ENCODE peak calls at places on chromosomes 1 and 21, in seven cellular contexts. T is AG10803, S is thyroid gland, Y is astrocyte of the spinal cord, Q is dorsolateral prefrontal cortex, B is fibroblast of pulmonary artery, L is right atrium auricular region. F is an unnamed sample.

GRCh38 chr1:244291171-244291866 is 160.4 kb downstream of the ADSS2 start:
- DNase-seq in Q (no peak), L (no peak), B (no peak), Y (no peak), S (no peak), T (no peak), F (no peak)

GRCh38 chr1:23768733-23769132 is 9.5 kb upstream of the PITHD1 start:
- DNase-seq in Q (no peak), T (no peak), L (no peak), Y (no peak), S (no peak), B (no peak), F (no peak)

GRCh38 chr1:162422662-162423375 is 10.9 kb upstream of the SH2D1B start:
- DNase-seq in Q (no peak), L (no peak), B (no peak), S (no peak), Y (no peak), T (no peak), F (no peak)

GRCh38 chr1:43056460-43056859 is 97.8 kb upstream of the SLC2A1 start:
- DNase-seq in B (no peak), L (no peak), S (no peak), Q (no peak), T (no peak), Y (no peak), F (no peak)

GRCh38 chr21:45075606-45076244 is 1.3 kb downstream of the ADARB1 start:
- DNase-seq in Q (no peak), L (no peak), T (peak), S (no peak), Y (peak), B (no peak), F (no peak)

GRCh38 chr21:23438081-23438480 is 2169.2 kb downstream of the MRPL39 start:
- DNase-seq in B (no peak), Q (no peak), Y (no peak), S (no peak), T (no peak), L (no peak), F (no peak)

GRCh38 chr21:22490044-22490443 is 1491.8 kb downstream of the NCAM2 start:
- DNase-seq in L (no peak), S (no peak), Y (no peak), Q (no peak), T (no peak), B (no peak), F (no peak)

GRCh38 chr21:43703068-43703880 is 15.7 kb upstream of the PDXK start:
- DNase-seq in T (peak), Y (peak), B (peak), L (no peak), Q (no peak), S (peak), F (peak)

GRCh38 chr1:159686599-159687299 is 27.6 kb downstream of the CRP start:
- DNase-seq in Y (no peak), L (no peak), B (no peak), S (no peak), T (no peak), Q (no peak), F (no peak)

GRCh38 chr1:155531624-155532023 is 31.0 kb downstream of the ASH1L start:
- DNase-seq in T (peak), L (no peak), Y (no peak), Q (no peak), B (peak), S (no peak), F (no peak)

GRCh38 chr1:59880735-59881134 is 45.8 kb downstream of the CYP2J2 start:
- DNase-seq in Q (no peak), T (peak), L (no peak), Y (no peak), S (no peak), B (peak), F (no peak)

GRCh38 chr21:34517039-34517438 is 5.0 kb upstream of the KCNE1 start:
- DNase-seq in T (no peak), Y (no peak), S (no peak), L (no peak), B (no peak), Q (no peak), F (no peak)

GRCh38 chr1:46772571-46772970 is 26.3 kb upstream of the CYP4B1 start:
- DNase-seq in Q (no peak), B (no peak), L (no peak), S (no peak), Y (no peak), T (no peak), F (no peak)
- TF ChIP-seq CTCF in Q (no peak), B (no peak), L (no peak), S (no peak), Y (no peak), T (no peak), F (no peak)

GRCh38 chr1:207000641-207001291 is 30.5 kb upstream of the FCAMR start:
- DNase-seq in T (no peak), B (no peak), Q (no peak), S (no peak), Y (no peak), L (no peak), F (no peak)
- TF ChIP-seq CTCF in T (no peak), B (no peak), Q (no peak), S (no peak), Y (no peak), L (no peak), F (no peak)

GRCh38 chr1:15153184-15153841 is at the start of gene TMEM51:
- DNase-seq in Y (peak), T (no peak), Q (no peak), B (peak), S (peak), L (no peak), F (peak)

GRCh38 chr1:15154480-15155036 is 1.0 kb downstream of the TMEM51 start:
- DNase-seq in L (no peak), Q (no peak), T (no peak), S (peak), B (no peak), Y (no peak), F (peak)

GRCh38 chr1:15152318-15153183 is 996 bp upstream of the TMEM51 start:
- DNase-seq in T (peak), S (peak), L (peak), Q (peak), B (peak), Y (peak), F (peak)

GRCh38 chr1:15155191-15155590 is 1.6 kb downstream of the TMEM51 start:
- DNase-seq in S (no peak), B (no peak), L (no peak), T (no peak), Y (no peak), Q (no peak), F (no peak)

DNA sequence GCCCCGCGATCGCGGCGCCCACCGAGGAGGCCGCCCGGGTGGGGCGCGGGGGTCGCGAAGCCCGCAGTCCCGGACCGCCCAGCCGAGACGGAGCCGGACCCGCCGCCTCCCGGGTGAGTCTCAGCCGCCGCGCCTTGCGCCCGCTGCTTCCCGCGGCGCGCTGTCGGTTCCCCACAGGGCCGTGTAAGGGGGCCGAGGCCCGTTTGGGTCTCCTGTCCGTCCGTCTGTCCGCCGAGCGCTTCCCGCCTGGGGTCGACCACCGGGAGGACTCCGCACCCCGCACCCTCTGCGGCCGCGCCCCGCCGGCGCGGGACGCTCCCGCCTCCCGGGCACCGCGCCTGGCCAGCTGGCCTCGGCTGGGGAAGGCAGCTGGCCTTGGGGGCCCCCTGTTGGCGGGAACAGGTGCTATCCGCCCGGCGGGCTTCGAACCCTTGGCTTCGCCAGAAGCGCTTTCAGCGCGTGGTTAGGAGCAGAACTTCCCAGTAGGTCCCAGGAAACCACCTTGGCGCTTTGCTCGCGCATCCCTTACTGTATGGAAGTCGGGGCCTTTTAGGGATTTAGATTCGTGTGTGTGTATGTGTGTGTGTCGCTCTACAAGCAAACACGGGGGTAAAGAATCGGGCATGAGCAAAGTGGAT is 414 bp downstream of the TMEM51 start:
- DNase-seq in L (no peak), Q (no peak), Y (peak), S (peak), T (peak), B (peak), F (peak)
- TF ChIP-seq CTCF in L (peak), Q (peak), Y (peak), S (peak), T (peak), B (peak), F (peak)

DNA sequence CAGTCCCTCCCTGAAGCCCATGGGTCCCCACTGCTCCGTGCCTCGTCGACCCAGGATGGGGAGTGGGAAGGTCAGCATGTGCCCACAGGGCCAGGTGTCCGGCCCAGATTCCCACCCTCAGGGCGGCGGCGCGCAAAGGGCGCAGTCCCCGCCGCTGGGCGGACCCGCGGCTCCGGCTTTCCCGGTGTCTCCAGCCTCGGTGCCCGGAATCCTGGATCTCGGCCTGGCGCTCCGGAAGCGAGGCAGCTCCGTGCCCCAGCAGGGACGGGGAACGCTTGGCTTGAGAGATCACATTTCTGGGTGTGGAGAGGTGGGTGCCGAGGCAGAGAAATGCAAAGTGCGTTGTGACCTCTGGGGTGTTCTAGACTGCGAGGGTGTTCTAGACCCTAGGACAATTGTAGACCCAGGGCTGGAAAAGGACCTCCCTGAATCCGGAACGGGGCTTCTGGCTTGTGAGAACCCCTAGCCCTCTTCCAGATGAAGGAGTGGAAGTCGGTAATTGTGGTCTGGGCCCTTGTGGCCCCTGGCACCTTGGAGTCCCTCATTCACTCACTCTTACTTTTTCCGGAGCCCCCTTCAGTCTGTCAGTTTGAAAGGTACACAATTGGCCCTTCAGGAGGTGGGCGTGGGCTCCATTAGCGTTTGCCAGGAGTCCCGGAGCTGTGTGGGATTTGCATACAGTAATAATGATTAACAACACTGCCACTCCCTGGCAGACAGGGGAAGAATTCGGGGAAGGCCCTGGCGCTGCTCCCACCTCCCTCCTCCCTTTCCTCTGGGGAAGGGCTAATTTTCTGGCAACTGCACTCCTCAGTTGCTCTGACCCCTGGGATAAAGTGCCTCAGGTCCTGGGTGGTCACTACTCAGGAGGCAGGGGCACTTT is 1.7 kb upstream of the KCND3 start:
- DNase-seq in S (peak), B (peak), T (peak), Y (no peak), L (peak), Q (peak), F (peak)
- TF ChIP-seq CTCF in S (peak), B (no peak), T (peak), Y (no peak), L (peak), Q (peak), F (no peak)

DNA sequence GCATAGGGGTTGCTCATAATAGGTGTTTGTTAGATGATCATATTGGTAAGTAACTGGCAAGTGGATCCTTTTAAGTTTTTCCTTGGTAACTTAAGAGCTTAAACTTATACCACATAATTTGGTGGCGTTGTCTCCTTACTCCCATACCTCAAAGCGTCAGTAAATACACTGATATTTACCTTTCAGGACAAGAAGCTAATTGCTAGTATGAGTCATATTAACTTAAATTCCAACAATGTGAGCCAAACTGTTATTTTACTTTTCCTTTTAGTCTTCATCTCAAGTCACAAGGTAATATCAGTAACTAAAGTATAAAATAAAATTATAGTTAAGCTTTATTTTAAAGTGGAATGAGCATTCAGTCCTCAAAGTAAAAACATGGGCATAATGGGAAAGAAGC is 9.0 kb upstream of the SH3GLB1 start:
- DNase-seq in L (no peak), Q (no peak), T (no peak), B (no peak), Y (peak), S (no peak), F (no peak)
- TF ChIP-seq CTCF in L (no peak), Q (no peak), T (no peak), B (no peak), Y (no peak), S (no peak), F (no peak)

GRCh38 chr1:52905376-52905698 is 16.2 kb downstream of the ECHDC2 start:
- DNase-seq in S (peak), Q (no peak), B (no peak), L (no peak), Y (no peak), T (no peak), F (no peak)

GRCh38 chr1:52907068-52907811 is 14.3 kb downstream of the ECHDC2 start:
- DNase-seq in Q (no peak), L (no peak), T (no peak), Y (no peak), S (no peak), B (no peak), F (no peak)

GRCh38 chr1:52906135-52906603 is 15.4 kb downstream of the ECHDC2 start:
- DNase-seq in T (no peak), S (peak), Q (no peak), Y (no peak), L (no peak), B (no peak), F (no peak)

GRCh38 chr1:52907812-52908153 is 13.8 kb downstream of the ECHDC2 start:
- DNase-seq in Y (no peak), B (no peak), Q (no peak), S (no peak), T (no peak), L (no peak), F (no peak)

DNA sequence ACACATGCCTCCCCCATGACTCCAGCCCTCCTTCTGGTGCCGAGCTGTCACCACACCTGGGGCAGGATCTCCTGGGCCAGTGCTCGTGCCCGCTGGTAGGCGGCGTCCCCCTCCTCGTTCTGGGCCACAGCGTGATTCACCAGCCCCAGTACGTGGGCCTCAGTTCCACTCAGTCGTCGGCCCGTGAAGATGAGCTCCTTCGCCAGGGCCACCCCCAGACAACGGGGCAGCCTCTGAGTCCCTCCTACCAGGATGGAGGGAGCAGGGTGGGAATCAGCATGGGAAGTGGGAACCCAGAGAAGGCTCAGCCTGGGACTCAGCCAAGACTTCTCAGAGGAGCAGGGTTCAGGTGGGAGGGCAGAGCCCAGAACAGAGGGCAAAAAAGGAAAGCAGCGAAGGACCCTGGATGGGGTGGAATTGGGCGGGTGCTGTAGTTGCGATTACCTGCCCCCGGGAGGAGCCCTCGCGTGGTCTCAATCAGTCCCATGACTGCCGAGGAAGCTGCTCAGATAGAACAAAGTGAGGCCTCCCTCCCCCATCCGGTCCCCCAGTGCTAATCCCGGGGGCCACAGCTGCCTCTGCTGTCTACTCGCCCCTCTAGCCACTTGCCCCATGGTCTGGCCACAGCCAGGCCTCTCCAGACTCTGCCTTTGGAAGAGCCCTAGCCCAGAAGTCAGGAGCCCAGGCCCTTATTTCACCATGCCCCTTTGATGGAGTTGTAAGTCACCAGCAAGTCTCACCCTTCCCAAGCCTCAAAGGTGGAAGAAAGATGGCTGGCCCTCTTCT is 16.8 kb downstream of the ECHDC2 start:
- DNase-seq in L (no peak), B (peak), Q (no peak), Y (no peak), S (no peak), T (peak), F (no peak)
- TF ChIP-seq CTCF in L (no peak), B (peak), Q (peak), Y (peak), S (no peak), T (peak), F (no peak)

GRCh38 chr1:63276625-63277024 is 45.7 kb upstream of the FOXD3 start:
- DNase-seq in L (no peak), B (no peak), S (no peak), Q (no peak), Y (no peak), T (no peak), F (no peak)
- TF ChIP-seq CTCF in L (no peak), B (no peak), S (no peak), Q (no peak), Y (no peak), T (no peak), F (no peak)

DNA sequence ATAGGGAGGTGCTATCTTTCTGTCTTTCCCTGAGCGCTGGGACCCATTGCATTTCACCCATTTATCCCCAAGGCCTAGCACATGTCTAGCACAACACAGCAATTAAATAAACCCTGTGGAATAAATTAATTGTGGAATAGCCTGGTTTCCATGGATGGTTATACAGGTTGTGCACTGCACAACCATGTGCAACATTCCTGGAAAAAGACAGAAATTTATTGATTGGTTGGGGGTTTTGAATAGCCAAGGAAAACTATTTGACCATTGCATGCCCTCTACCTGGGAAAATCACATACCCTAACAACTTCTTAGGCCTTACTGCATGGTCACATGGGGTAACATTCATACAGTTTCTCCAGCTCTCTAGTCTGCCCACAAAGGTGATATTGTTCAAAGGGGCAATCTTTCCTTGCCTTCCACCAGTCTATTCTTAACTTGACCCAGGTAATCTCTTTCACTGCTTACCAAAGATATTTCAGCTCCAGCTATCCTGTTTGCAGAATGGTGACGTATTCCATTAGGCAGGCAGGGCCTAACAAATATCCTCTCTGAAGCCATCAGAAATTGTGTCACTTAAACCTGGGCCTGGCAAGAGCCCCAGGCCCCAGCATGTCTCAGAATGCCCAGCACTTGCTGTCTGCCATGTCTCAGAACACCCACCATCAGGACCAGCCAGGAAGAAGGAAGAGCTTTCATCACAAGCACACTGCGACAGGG is 157.9 kb upstream of the RAB4A start:
- DNase-seq in T (no peak), Y (no peak), L (no peak), Q (no peak), S (no peak), B (no peak), F (no peak)
- TF ChIP-seq CTCF in T (no peak), Y (no peak), L (no peak), Q (no peak), S (no peak), B (no peak), F (no peak)

DNA sequence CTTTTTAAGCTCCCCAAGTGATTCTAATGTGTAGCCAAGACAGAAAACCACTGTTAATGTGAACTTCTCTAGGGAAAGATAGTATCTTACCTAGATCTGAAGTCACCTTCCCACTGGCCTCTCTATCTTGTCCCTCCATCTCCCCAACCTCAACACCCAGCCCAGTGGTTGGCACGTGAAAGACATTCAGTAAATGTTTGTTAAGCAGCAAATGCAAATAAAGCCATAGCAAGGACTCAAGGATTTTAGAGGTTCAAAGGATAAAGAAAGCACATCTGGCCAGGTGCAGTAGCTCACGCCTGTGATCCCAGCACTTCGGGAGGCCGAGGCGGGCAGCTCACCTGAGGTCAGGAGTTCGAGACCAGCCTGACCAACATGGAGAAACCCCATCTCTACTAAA is 9.8 kb downstream of the CLCC1 start:
- DNase-seq in S (no peak), Q (no peak), L (no peak), Y (no peak), T (no peak), B (no peak), F (no peak)
- TF ChIP-seq CTCF in S (no peak), Q (no peak), L (no peak), Y (no peak), T (no peak), B (no peak), F (no peak)

GRCh38 chr1:36515315-36516138 is 32.8 kb upstream of the CSF3R start:
- DNase-seq in T (no peak), S (no peak), L (no peak), B (no peak), Q (no peak), Y (no peak), F (no peak)

GRCh38 chr1:36513676-36514473 is 31.2 kb upstream of the CSF3R start:
- DNase-seq in T (no peak), B (no peak), Y (no peak), S (no peak), L (no peak), Q (no peak), F (no peak)

GRCh38 chr1:36516372-36517018 is 33.8 kb upstream of the CSF3R start:
- DNase-seq in S (peak), B (peak), T (peak), L (no peak), Q (peak), Y (peak), F (no peak)

GRCh38 chr1:36512842-36513241 is 30.1 kb upstream of the CSF3R start:
- DNase-seq in Q (no peak), L (no peak), Y (no peak), T (no peak), B (no peak), S (no peak), F (no peak)

GRCh38 chr1:36514501-36514900 is 31.8 kb upstream of the CSF3R start:
- DNase-seq in L (no peak), Y (no peak), Q (no peak), S (no peak), B (no peak), T (no peak), F (no peak)
- TF ChIP-seq CTCF in L (no peak), Y (no peak), Q (no peak), S (no peak), B (no peak), T (no peak), F (no peak)

F was measured in ovary.